ENCODE peak calls at places on chromosomes 13 and 19, in eight cellular contexts. X, G, T, E, I, U, N and M are unnamed samples.

GRCh38 chr19:12669272-12670158 is 2.9 kb downstream of the WDR83 start:
- DNase-seq in N (peak; percentile 84), E (peak; percentile 77), T (peak; percentile 85), U (peak; percentile 81), I (peak; percentile 93), X (peak; percentile 85), G (peak; percentile 82), M (peak; percentile 91)

GRCh38 chr19:49677232-49677881 is at the start of gene PRMT1:
- DNase-seq in I (peak; percentile 58), X (no peak), T (peak; percentile 76), N (no peak), G (peak; percentile 76), E (peak; percentile 60), U (peak; percentile 69), M (no peak)

GRCh38 chr19:38055040-38055439 is 148.0 kb downstream of the SIPA1L3 start:
- DNase-seq in E (no peak), T (no peak), N (no peak), X (no peak), G (no peak), I (no peak), U (no peak), M (no peak)

GRCh38 chr19:485583-486236 is 10.6 kb upstream of the MADCAM1 start:
- DNase-seq in E (no peak), U (peak; percentile 66), G (no peak), X (no peak), N (no peak), T (no peak), I (peak; percentile 73), M (peak; percentile 94)

GRCh38 chr19:38842439-38843174 is 7.2 kb downstream of the HNRNPL start:
- DNase-seq in I (no peak), N (no peak), X (no peak), G (no peak), T (peak; percentile 39), E (no peak), U (no peak), M (no peak)

GRCh38 chr19:45385392-45386221 is 15.2 kb upstream of the ERCC2 start:
- DNase-seq in E (no peak), G (no peak), N (no peak), U (no peak), X (no peak), T (no peak), I (peak; percentile 48), M (no peak)

GRCh38 chr13:41017153-41017552 is 2.0 kb downstream of the ELF1 start:
- DNase-seq in T (no peak), N (no peak), G (no peak), I (no peak), U (no peak), X (peak; percentile 41), E (no peak), M (no peak)

GRCh38 chr13:21011378-21011777 is 50.0 kb downstream of the LATS2 start:
- DNase-seq in X (no peak), G (no peak), T (no peak), U (no peak), I (no peak), N (no peak), E (no peak), M (no peak)

GRCh38 chr19:2337329-2337707 is 8.8 kb downstream of the SPPL2B start:
- DNase-seq in N (no peak), I (peak; percentile 47), T (no peak), U (no peak), E (peak; percentile 60), G (peak; percentile 55), X (no peak), M (no peak)

GRCh38 chr19:27774827-27775226 is 1438.1 kb downstream of the UQCRFS1 start:
- DNase-seq in I (peak; percentile 7), G (peak; percentile 55), X (no peak), U (no peak), N (no peak), T (no peak), E (no peak), M (no peak)

GRCh38 chr13:51479199-51479523 is 26.3 kb upstream of the INTS6 start:
- DNase-seq in U (no peak), N (no peak), E (no peak), G (no peak), I (peak; percentile 82), X (no peak), T (no peak), M (no peak)

GRCh38 chr13:18962168-18962734 is 219.4 kb downstream of the TUBA3C start:
- DNase-seq in I (no peak), T (no peak), N (no peak), X (no peak), U (no peak), G (no peak), E (no peak), M (no peak)

GRCh38 chr19:12769689-12770088 is 5.7 kb downstream of the HOOK2 start:
- DNase-seq in T (peak; percentile 78), I (no peak), G (no peak), E (no peak), X (peak; percentile 54), N (peak; percentile 59), U (no peak), M (no peak)

GRCh38 chr19:4472174-4472974 is at the start of gene HDGFL2:
- DNase-seq in X (no peak), U (peak; percentile 38), E (no peak), G (no peak), T (peak; percentile 98), I (no peak), N (no peak), M (no peak)

GRCh38 chr13:71867101-71867814 is at the start of gene DACH1:
- DNase-seq in U (peak; percentile 52), N (peak; percentile 80), I (peak; percentile 35), X (peak; percentile 28), T (peak; percentile 73), G (peak; percentile 92), E (peak; percentile 8), M (no peak)

GRCh38 chr13:39942901-39943273 is 287.4 kb downstream of the COG6 start:
- DNase-seq in X (peak; percentile 79), T (peak; percentile 72), E (peak; percentile 38), U (peak; percentile 74), I (peak; percentile 89), G (peak; percentile 87), N (peak; percentile 59), M (peak; percentile 69)

GRCh38 chr19:33320636-33321035 is 18.3 kb upstream of the CEBPA start:
- DNase-seq in T (no peak), E (no peak), N (no peak), G (no peak), X (no peak), I (no peak), U (no peak), M (no peak)

GRCh38 chr19:22608441-22608840 is 25.7 kb upstream of the ZNF492 start:
- DNase-seq in U (no peak), T (no peak), G (no peak), N (no peak), I (no peak), X (no peak), E (no peak), M (no peak)

GRCh38 chr13:112943309-112944125 is 25.5 kb upstream of the MCF2L start:
- DNase-seq in G (peak; percentile 78), T (peak; percentile 70), N (peak; percentile 57), I (peak; percentile 52), X (peak; percentile 61), U (peak; percentile 60), E (peak; percentile 26), M (peak; percentile 71)

GRCh38 chr13:24218320-24218719 is 57.8 kb downstream of the SPATA13 start:
- DNase-seq in T (no peak), G (peak; percentile 53), I (no peak), X (no peak), E (no peak), U (no peak), N (no peak), M (no peak)
- H3K4me1 ChIP-seq in T (peaks cover 15% of the 10 kb centered on the region), G (peaks cover 4% of the 10 kb centered on the region), I (peaks cover 5% of the 10 kb centered on the region), X (peaks cover 35% of the 10 kb centered on the region), E (peaks cover 9% of the 10 kb centered on the region), U (peaks cover 15% of the 10 kb centered on the region), N (no peaks in the 10 kb centered on the region), M (peaks cover 38% of the 10 kb centered on the region)

GRCh38 chr19:15671237-15671636 is 1.6 kb upstream of the CYP4F12 start:
- DNase-seq in G (no peak), E (no peak), U (no peak), N (no peak), T (no peak), I (no peak), X (no peak), M (no peak)
- H3K9me3 ChIP-seq in G (no peaks in the 10 kb centered on the region), E (no peaks in the 10 kb centered on the region), U (no peaks in the 10 kb centered on the region), N (no peaks in the 10 kb centered on the region), T (no peaks in the 10 kb centered on the region), I (no peaks in the 10 kb centered on the region), X (no peaks in the 10 kb centered on the region), M (no peaks in the 10 kb centered on the region)

GRCh38 chr19:41518141-41518540 is 57.8 kb upstream of the CEACAM21 start:
- DNase-seq in I (no peak), G (no peak), T (no peak), E (no peak), X (no peak), N (no peak), U (no peak), M (no peak)
- H3K4me1 ChIP-seq in I (no peaks in the 10 kb centered on the region), G (no peaks in the 10 kb centered on the region), T (no peaks in the 10 kb centered on the region), E (no peaks in the 10 kb centered on the region), X (no peaks in the 10 kb centered on the region), N (no peaks in the 10 kb centered on the region), U (no peaks in the 10 kb centered on the region), M (peaks cover 8% of the 10 kb centered on the region)

GRCh38 chr13:48042889-48043288 is 5.4 kb downstream of the NUDT15 start:
- DNase-seq in E (no peak), X (no peak), T (no peak), I (no peak), N (peak; percentile 46), G (no peak), U (no peak), M (no peak)
- H3K9me3 ChIP-seq in E (no peaks in the 10 kb centered on the region), X (no peaks in the 10 kb centered on the region), T (no peaks in the 10 kb centered on the region), I (no peaks in the 10 kb centered on the region), N (no peaks in the 10 kb centered on the region), G (no peaks in the 10 kb centered on the region), U (no peaks in the 10 kb centered on the region), M (no peaks in the 10 kb centered on the region)

GRCh38 chr13:110520431-110521295 is 40.9 kb downstream of the RAB20 start:
- DNase-seq in G (no peak), X (peak; percentile 68), U (peak; percentile 83), N (peak; percentile 89), T (peak; percentile 87), I (peak; percentile 85), E (peak; percentile 68), M (peak; percentile 94)
- H3K4me1 ChIP-seq in G (no peaks in the 10 kb centered on the region), X (peaks cover 39% of the 10 kb centered on the region), U (peaks cover 7% of the 10 kb centered on the region), N (peaks cover 16% of the 10 kb centered on the region), T (peaks cover 55% of the 10 kb centered on the region), I (peaks cover 10% of the 10 kb centered on the region), E (peaks cover 3% of the 10 kb centered on the region), M (no peaks in the 10 kb centered on the region)